ENCODE peak calls at places on chromosomes 7 and 10, in six cellular contexts. L is type B pancreatic cell, C is ureter, V is NCI-H1092 treated with DMSO at 0.1 percent for 48 hours, O is fibroblast of pulmonary artery, I is tibial artery. Q is an unnamed sample.

GRCh38 chr7:130904031-130904757 is 170.2 kb upstream of the KLF14 start:
- DNase-seq in L (no peak), C (no peak), V (no peak), O (peak; percentile 94), I (no peak), Q (no peak)

GRCh38 chr7:40311307-40311706 is 176.5 kb downstream of the SUGCT start:
- DNase-seq in L (no peak), C (no peak), V (no peak), O (no peak), I (no peak), Q (no peak)

GRCh38 chr7:48049850-48050249 is 14.5 kb downstream of the C7orf57 start:
- DNase-seq in L (no peak), C (no peak), V (no peak), O (no peak), I (no peak), Q (no peak)

GRCh38 chr7:85471740-85472139 is 284.9 kb upstream of the SEMA3D start:
- DNase-seq in L (no peak), C (no peak), V (no peak), O (peak; percentile 23), I (no peak), Q (peak; percentile 58)

GRCh38 chr7:55131421-55131929 is 112.7 kb downstream of the EGFR start:
- DNase-seq in L (no peak), C (peak; percentile 41), V (no peak), O (no peak), I (no peak), Q (no peak)

GRCh38 chr10:3548096-3548495 is 236.9 kb downstream of the KLF6 start:
- DNase-seq in L (no peak), C (no peak), V (no peak), O (peak; percentile 47), I (no peak), Q (no peak)

GRCh38 chr7:152093717-152094116 is 68.2 kb downstream of the GALNT11 start:
- DNase-seq in L (no peak), C (no peak), V (no peak), O (no peak), I (no peak), Q (no peak)

GRCh38 chr10:61842755-61843497 is 58.6 kb upstream of the ARID5B start:
- DNase-seq in L (no peak), C (no peak), V (no peak), O (peak; percentile 66), I (no peak), Q (no peak)

GRCh38 chr7:1727812-1728570 is 57.9 kb downstream of the ELFN1 start:
- DNase-seq in L (no peak), C (no peak), V (peak; percentile 53), O (no peak), I (no peak), Q (no peak)

GRCh38 chr7:5354460-5355279 is 69.0 kb downstream of the TNRC18 start:
- DNase-seq in L (no peak), C (no peak), V (no peak), O (peak; percentile 24), I (no peak), Q (no peak)

GRCh38 chr7:73427902-73428696 is 5.5 kb upstream of the FZD9 start:
- DNase-seq in L (no peak), C (no peak), V (no peak), O (no peak), I (no peak), Q (no peak)

Q was measured in GDM1.